ENCODE peak calls at places on chromosomes 13 and 19, in nine cellular contexts. O, W, Z, J, H, R, U, K and N are unnamed samples.

GRCh38 chr19:13831560-13832056 is 36.4 kb downstream of the ZSWIM4 start:
- DNase-seq in O (no peak), W (no peak), Z (no peak), J (no peak), H (peak), R (no peak), U (no peak), K (no peak), N (no peak)

GRCh38 chr13:27482996-27483395 is 32.6 kb upstream of the MTIF3 start:
- DNase-seq in O (no peak), W (peak), Z (no peak), J (no peak), H (no peak), R (no peak), U (no peak), K (no peak), N (peak)

GRCh38 chr19:38417544-38418506 is 8.2 kb downstream of the RASGRP4 start:
- DNase-seq in O (peak), W (peak), Z (peak), J (peak), H (peak), R (no peak), U (no peak), K (no peak), N (peak)

GRCh38 chr19:14114854-14115253 is 2.7 kb downstream of the PRKACA start:
- DNase-seq in O (no peak), W (peak), Z (peak), J (peak), H (no peak), R (peak), U (no peak), K (no peak), N (peak)

GRCh38 chr19:51347209-51347928 is 5.4 kb upstream of the VSIG10L start:
- DNase-seq in O (no peak), W (no peak), Z (no peak), J (no peak), H (no peak), R (no peak), U (no peak), K (no peak), N (no peak)

GRCh38 chr19:13016628-13017305 is 21.5 kb downstream of the NFIX start:
- DNase-seq in O (no peak), W (no peak), Z (no peak), J (no peak), H (no peak), R (no peak), U (no peak), K (no peak), N (no peak)

GRCh38 chr13:94324409-94325147 is 154.9 kb downstream of the DCT start:
- DNase-seq in O (no peak), W (no peak), Z (no peak), J (no peak), H (peak), R (no peak), U (no peak), K (no peak), N (no peak)

GRCh38 chr13:54383604-54384003 is 1355.0 kb downstream of the OLFM4 start:
- DNase-seq in O (no peak), W (no peak), Z (no peak), J (no peak), H (no peak), R (no peak), U (no peak), K (no peak), N (no peak)

GRCh38 chr19:16026131-16026530 is 50.2 kb upstream of the TPM4 start:
- DNase-seq in O (no peak), W (no peak), Z (no peak), J (no peak), H (no peak), R (no peak), U (no peak), K (no peak), N (no peak)

GRCh38 chr19:11881151-11881800 is 6.3 kb upstream of the ZNF69 start:
- DNase-seq in O (peak), W (peak), Z (peak), J (peak), H (peak), R (peak), U (peak), K (peak), N (peak)

GRCh38 chr13:95710313-95710712 is 33.4 kb downstream of the DNAJC3 start:
- DNase-seq in O (peak), W (no peak), Z (no peak), J (no peak), H (peak), R (no peak), U (peak), K (no peak), N (no peak)

GRCh38 chr13:98879965-98880364 is 97.9 kb downstream of the DOCK9 start:
- DNase-seq in O (no peak), W (no peak), Z (no peak), J (no peak), H (no peak), R (no peak), U (no peak), K (no peak), N (no peak)

GRCh38 chr13:76825415-76825814 is 60.8 kb downstream of the KCTD12 start:
- DNase-seq in O (no peak), W (no peak), Z (no peak), J (no peak), H (no peak), R (no peak), U (peak), K (no peak), N (peak)

GRCh38 chr13:51714663-51715168 is 89.2 kb downstream of the DHRS12 start:
- DNase-seq in O (no peak), W (no peak), Z (no peak), J (no peak), H (peak), R (no peak), U (peak), K (no peak), N (no peak)

GRCh38 chr19:6108721-6109633 is 1.3 kb downstream of the RFX2 start:
- DNase-seq in O (peak), W (peak), Z (peak), J (peak), H (peak), R (no peak), U (no peak), K (peak), N (no peak)

GRCh38 chr13:97583884-97584497 is 150.0 kb downstream of the RAP2A start:
- DNase-seq in O (no peak), W (no peak), Z (no peak), J (no peak), H (peak), R (no peak), U (no peak), K (no peak), N (no peak)

GRCh38 chr13:109971745-109972090 is 185.3 kb upstream of the IRS2 start:
- DNase-seq in O (no peak), W (no peak), Z (no peak), J (no peak), H (no peak), R (no peak), U (no peak), K (no peak), N (no peak)

GRCh38 chr19:30367421-30367820 is 4.8 kb upstream of the ZNF536 start:
- DNase-seq in O (no peak), W (no peak), Z (no peak), J (no peak), H (no peak), R (no peak), U (no peak), K (no peak), N (no peak)

GRCh38 chr19:33771308-33772101 is 25.2 kb upstream of the KCTD15 start:
- DNase-seq in O (peak), W (peak), Z (peak), J (peak), H (peak), R (peak), U (peak), K (peak), N (peak)

GRCh38 chr13:52378312-52378711 is 27.7 kb downstream of the THSD1 start:
- DNase-seq in O (no peak), W (no peak), Z (no peak), J (no peak), H (no peak), R (no peak), U (no peak), K (no peak), N (no peak)

GRCh38 chr13:68895696-68896095 is 1211.9 kb upstream of the ATXN8OS start:
- DNase-seq in O (no peak), W (no peak), Z (no peak), J (no peak), H (no peak), R (no peak), U (no peak), K (no peak), N (no peak)

GRCh38 chr19:48635966-48636858 is 967 bp downstream of the DBP start:
- DNase-seq in O (peak), W (peak), Z (no peak), J (no peak), H (no peak), R (no peak), U (no peak), K (no peak), N (peak)

GRCh38 chr13:49791214-49791752 is 1.2 kb downstream of the KPNA3 start:
- DNase-seq in O (peak), W (peak), Z (no peak), J (no peak), H (peak), R (no peak), U (peak), K (peak), N (peak)

GRCh38 chr13:69109891-69110525 is 997.6 kb upstream of the ATXN8OS start:
- DNase-seq in O (no peak), W (no peak), Z (no peak), J (no peak), H (peak), R (no peak), U (no peak), K (no peak), N (peak)

GRCh38 chr19:41799444-41800000 is 3.1 kb downstream of the CEACAM3 start:
- DNase-seq in O (no peak), W (no peak), Z (no peak), J (peak), H (no peak), R (no peak), U (no peak), K (peak), N (peak)

GRCh38 chr19:383922-384800 is 24.8 kb downstream of the C2CD4C start:
- DNase-seq in O (peak), W (no peak), Z (peak), J (no peak), H (peak), R (peak), U (no peak), K (no peak), N (peak)

GRCh38 chr13:49561064-49561410 is 24.3 kb downstream of the RCBTB1 start:
- DNase-seq in O (no peak), W (no peak), Z (no peak), J (no peak), H (peak), R (no peak), U (no peak), K (no peak), N (peak)

GRCh38 chr13:88068975-88069374 is 397.8 kb downstream of the SLITRK5 start:
- DNase-seq in O (peak), W (no peak), Z (no peak), J (no peak), H (no peak), R (peak), U (no peak), K (no peak), N (peak)